ENCODE peak calls at places on chromosomes 12 and 14, in four cellular contexts. J is tibial artery; I is psoas muscle; E is CD8-positive, alpha-beta T cell. U is an unnamed sample. For H3K4me1, the result is how much of the 10 kb centered on the place peaks cover.

GRCh38 chr14:56119221-56119967 is 1.2 kb downstream of the PELI2 start:
- DNase-seq in J (peak), I (peak), E (peak), U (peak)

GRCh38 chr12:89326260-89327040 is 25.9 kb downstream of the DUSP6 start:
- DNase-seq in J (no peak), I (no peak), E (no peak), U (no peak)

GRCh38 chr14:22304324-22304723 is 284.7 kb downstream of the DAD1 start:
- DNase-seq in J (no peak), I (no peak), E (no peak), U (no peak)

GRCh38 chr14:66920196-66920595 is 269.0 kb upstream of the GARIN2 start:
- DNase-seq in J (no peak), I (no peak), E (no peak), U (no peak)

GRCh38 chr12:57235012-57235727 is 5.7 kb downstream of the SHMT2 start:
- DNase-seq in J (peak), I (peak), E (no peak), U (no peak)

GRCh38 chr12:126567016-126567415 is 1501.8 kb downstream of the AACS start:
- DNase-seq in J (no peak), I (peak), E (no peak), U (no peak)

GRCh38 chr14:38199768-38200167 is 7.9 kb upstream of the SSTR1 start:
- DNase-seq in J (no peak), I (no peak), E (no peak), U (no peak)

GRCh38 chr12:20601668-20602280 is 93.4 kb upstream of the SLCO1C1 start:
- DNase-seq in J (no peak), I (no peak), E (no peak), U (no peak)

GRCh38 chr14:101216725-101217463 is 313.4 kb upstream of the RTL1 start:
- DNase-seq in J (no peak), I (peak), E (peak), U (no peak)

GRCh38 chr12:124869011-124869665 is 5.5 kb upstream of the SCARB1 start:
- DNase-seq in J (no peak), I (no peak), E (no peak), U (no peak)

GRCh38 chr14:55777867-55778266 is 197.9 kb downstream of the KTN1 start:
- DNase-seq in J (no peak), I (no peak), E (no peak), U (no peak)

GRCh38 chr12:94495458-94496137 is 35.9 kb upstream of the CEP83 start:
- DNase-seq in J (no peak), I (no peak), E (no peak), U (no peak)

GRCh38 chr12:42757735-42758134 is 168.2 kb upstream of the PRICKLE1 start:
- DNase-seq in J (no peak), I (no peak), E (no peak), U (no peak)

GRCh38 chr14:70808402-70809237 is 693 bp downstream of the MAP3K9 start:
- DNase-seq in J (no peak), I (peak), E (peak), U (peak)

GRCh38 chr14:33465952-33466700 is 484.7 kb downstream of the EGLN3 start:
- DNase-seq in J (no peak), I (no peak), E (no peak), U (no peak)

GRCh38 chr12:110449799-110450497 is at the start of gene ARPC3:
- DNase-seq in J (peak), I (peak), E (peak), U (peak)

DNA sequence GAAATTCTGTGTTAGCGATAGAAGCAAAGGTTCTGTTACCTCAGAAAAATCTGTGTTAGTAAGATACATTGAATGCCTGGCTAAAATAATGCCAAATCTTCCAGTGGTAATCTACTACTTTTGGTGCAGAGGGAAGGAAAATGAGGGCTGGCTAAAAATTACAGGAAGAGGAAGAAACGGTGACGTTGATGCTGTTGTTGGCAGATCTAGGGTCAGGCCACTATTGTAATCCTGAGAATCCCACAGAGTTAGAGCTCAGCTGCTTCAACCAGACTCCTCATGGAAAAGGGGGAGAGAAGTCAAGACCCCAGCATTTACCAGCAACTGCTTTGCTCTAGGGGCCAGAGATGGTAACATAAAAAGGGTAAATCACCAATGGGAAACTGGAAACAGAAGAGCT is 145.1 kb downstream of the PPM1H start:
- DNase-seq in J (no peak), I (no peak), E (no peak), U (no peak)
- H3K4me1 ChIP-seq in J (under half), I (under half), E (under half), U (under half)

GRCh38 chr12:65923228-65923627 is 98.9 kb downstream of the HMGA2 start:
- DNase-seq in J (no peak), I (no peak), E (no peak), U (no peak)
- TF ChIP-seq CTCF in J (no peak), I (no peak), E (no peak), U (no peak)

GRCh38 chr12:113152835-113153814 is 3.6 kb downstream of the CFAP73 start:
- DNase-seq in J (peak), I (peak), E (peak), U (peak)

GRCh38 chr12:113152196-113152834 is 2.8 kb downstream of the CFAP73 start:
- DNase-seq in J (no peak), I (no peak), E (no peak), U (no peak)

GRCh38 chr12:113146999-113147398 is 2.5 kb upstream of the CFAP73 start:
- DNase-seq in J (no peak), I (no peak), E (no peak), U (no peak)

GRCh38 chr12:113151655-113152054 is 2.1 kb downstream of the CFAP73 start:
- DNase-seq in J (no peak), I (no peak), E (no peak), U (no peak)

GRCh38 chr12:113149361-113150150 is at the start of gene CFAP73:
- DNase-seq in J (no peak), I (no peak), E (no peak), U (no peak)
- H3K27ac ChIP-seq in J (no peak), I (no peak), E (no peak), U (no peak)

GRCh38 chr12:101653030-101653429 is 44.4 kb upstream of the CHPT1 start:
- DNase-seq in J (no peak), I (no peak), E (no peak), U (no peak)

GRCh38 chr12:101653503-101653902 is 43.9 kb upstream of the CHPT1 start:
- DNase-seq in J (no peak), I (no peak), E (no peak), U (no peak)

GRCh38 chr12:101654442-101654841 is 43.0 kb upstream of the CHPT1 start:
- DNase-seq in J (no peak), I (no peak), E (no peak), U (no peak)

GRCh38 chr12:101655400-101655799 is 42.0 kb upstream of the CHPT1 start:
- DNase-seq in J (no peak), I (no peak), E (no peak), U (no peak)
- H3K4me1 ChIP-seq in J (under half), I (under half), E (under half), U (under half)

DNA sequence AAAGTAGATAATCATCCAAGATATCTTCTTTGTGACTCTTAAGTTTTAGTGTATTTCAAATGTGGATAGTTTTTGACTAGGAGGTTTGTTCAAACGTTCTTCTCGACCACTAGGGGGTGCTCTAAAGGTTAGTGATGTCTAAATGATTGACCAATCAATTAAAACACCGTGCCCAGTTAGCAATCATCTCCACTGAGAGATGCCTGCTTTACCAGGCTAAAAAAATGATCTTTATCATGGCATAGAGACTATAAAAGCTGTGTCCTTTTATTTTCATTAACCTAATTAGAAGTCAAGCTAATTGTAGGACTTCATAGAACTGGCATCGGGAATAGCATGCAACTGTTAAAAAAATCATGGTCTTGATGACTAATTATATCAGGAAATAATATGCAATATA is 153.9 kb downstream of the PRKCH start:
- DNase-seq in J (no peak), I (no peak), E (peak), U (no peak)
- TF ChIP-seq CTCF in J (peak), I (peak), E (peak), U (peak)

GRCh38 chr12:117130806-117131205 is 31.6 kb upstream of the TESC start:
- DNase-seq in J (no peak), I (no peak), E (no peak), U (no peak)
- H3K27ac ChIP-seq in J (no peak), I (no peak), E (no peak), U (no peak)

DNA sequence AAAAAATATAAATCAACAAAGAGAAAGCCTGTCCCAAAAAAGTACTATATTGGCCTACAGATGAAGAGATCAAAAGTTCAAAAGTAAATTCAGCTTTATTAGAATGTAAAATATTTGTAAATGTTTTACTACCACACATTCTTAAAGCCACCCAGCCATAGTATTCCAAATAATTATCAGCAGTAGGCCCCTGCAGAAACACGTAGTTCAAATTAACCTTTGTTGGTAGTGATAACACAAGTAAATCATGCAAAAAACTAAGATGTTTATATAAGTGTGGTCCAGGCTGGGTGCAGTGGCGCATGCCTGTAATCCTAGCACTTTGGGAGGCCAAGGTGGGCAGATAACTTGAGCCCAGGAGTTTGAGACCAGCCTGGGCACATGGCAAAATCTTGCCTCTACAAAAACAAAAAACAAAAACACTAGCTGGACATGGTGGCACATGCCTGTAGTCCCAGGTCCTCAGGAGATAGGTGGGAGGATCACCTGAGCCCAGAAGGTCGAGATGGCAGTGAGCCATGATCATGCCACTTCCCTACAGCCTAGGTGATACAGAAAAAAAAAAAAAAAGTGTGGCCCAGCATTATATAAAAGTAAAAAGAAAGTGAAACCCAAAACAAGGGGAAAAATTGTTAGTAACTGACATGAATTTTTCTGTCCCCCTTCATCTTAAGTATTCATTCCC is 17.9 kb downstream of the SPTLC2 start:
- DNase-seq in J (no peak), I (no peak), E (no peak), U (no peak)
- H3K4me1 ChIP-seq in J (under half), I (under half), E (under half), U (under half)

GRCh38 chr12:108065061-108065460 is 64.0 kb upstream of the WSCD2 start:
- DNase-seq in J (no peak), I (no peak), E (no peak), U (no peak)

GRCh38 chr12:108060054-108060453 is 69.0 kb upstream of the WSCD2 start:
- DNase-seq in J (no peak), I (no peak), E (no peak), U (no peak)

GRCh38 chr12:108060910-108061309 is 68.2 kb upstream of the WSCD2 start:
- DNase-seq in J (no peak), I (no peak), E (no peak), U (no peak)

GRCh38 chr12:108066583-108067234 is 62.4 kb upstream of the WSCD2 start:
- DNase-seq in J (no peak), I (no peak), E (no peak), U (no peak)

DNA sequence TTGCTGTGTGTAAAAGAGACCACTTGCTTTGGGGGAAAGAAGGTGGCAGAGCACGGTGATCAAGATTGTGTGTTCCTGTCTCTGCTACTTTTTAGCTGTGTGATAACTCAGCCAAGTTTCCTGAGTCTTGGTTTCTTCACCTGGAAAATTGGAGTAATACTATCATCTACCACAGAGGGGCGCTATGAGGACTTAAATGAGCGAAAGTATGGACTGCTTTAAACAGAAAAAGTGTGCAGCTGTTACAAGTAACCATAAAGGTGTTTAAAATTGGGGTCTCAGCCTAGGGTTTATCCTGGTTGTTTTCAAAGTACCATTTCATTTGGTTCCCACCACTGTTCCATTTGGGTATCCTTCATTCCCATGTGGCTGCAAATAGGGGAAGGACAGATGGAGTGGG is 65.9 kb upstream of the WSCD2 start:
- DNase-seq in J (no peak), I (no peak), E (no peak), U (no peak)
- TF ChIP-seq CTCF in J (no peak), I (no peak), E (no peak), U (no peak)

DNA sequence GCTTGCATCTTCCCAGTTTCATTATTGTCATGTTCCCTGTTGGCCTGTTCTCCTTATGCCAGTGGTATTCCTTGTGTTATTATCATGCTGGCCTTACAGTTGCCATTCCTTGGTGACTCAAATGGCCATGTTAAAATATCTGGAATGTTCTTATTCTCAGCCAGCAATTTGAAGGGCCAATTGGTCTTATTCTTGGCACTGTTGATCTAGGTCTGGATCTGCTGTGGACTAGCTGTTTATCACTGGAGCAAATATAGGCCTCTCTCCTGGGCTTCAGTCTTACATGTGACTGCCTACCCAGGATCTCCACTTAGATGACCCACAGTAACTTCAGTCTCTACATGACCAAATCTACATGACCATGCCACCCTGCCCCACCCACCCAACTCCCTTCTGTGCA is 5.4 kb downstream of the CIPC start:
- DNase-seq in J (no peak), I (no peak), E (no peak), U (no peak)
- H3K27ac ChIP-seq in J (peak), I (peak), E (no peak), U (no peak)

GRCh38 chr12:80041071-80041470 is 58.3 kb upstream of the OTOGL start:
- DNase-seq in J (no peak), I (no peak), E (no peak), U (no peak)

GRCh38 chr12:80044694-80045046 is 54.7 kb upstream of the OTOGL start:
- DNase-seq in J (no peak), I (no peak), E (no peak), U (no peak)

GRCh38 chr12:80040075-80040738 is 59.1 kb upstream of the OTOGL start:
- DNase-seq in J (no peak), I (no peak), E (no peak), U (no peak)

GRCh38 chr12:80038062-80038560 is 61.2 kb upstream of the OTOGL start:
- DNase-seq in J (no peak), I (no peak), E (no peak), U (no peak)

GRCh38 chr12:80041691-80042090 is 57.6 kb upstream of the OTOGL start:
- DNase-seq in J (no peak), I (no peak), E (no peak), U (no peak)
- H3K4me1 ChIP-seq in J (under half), I (under half), E (under half), U (under half)